ENCODE peak calls at places on chromosome 6, in four cellular contexts. V is endothelial cell; T is CD8-positive, alpha-beta T cell; U is fibroblast of the aortic adventitia. D is an unnamed sample.

GRCh38 chr6:147156799-147157382 is 47.3 kb upstream of the STXBP5 start:
- DNase-seq in V (no peak), U (peak; percentile 25), T (no peak), D (no peak)

GRCh38 chr6:108764580-108764950 is 83.7 kb upstream of the ARMC2 start:
- DNase-seq in T (no peak), U (no peak), V (no peak), D (no peak)

GRCh38 chr6:335572-335971 is 43.3 kb downstream of the DUSP22 start:
- DNase-seq in V (no peak), T (no peak), U (no peak), D (no peak)

GRCh38 chr6:143099647-143100046 is 39.0 kb downstream of the AIG1 start:
- DNase-seq in U (no peak), V (no peak), T (no peak), D (no peak)

GRCh38 chr6:43916924-43917877 is 147.2 kb downstream of the VEGFA start:
- DNase-seq in V (no peak), T (no peak), U (peak; percentile 21), D (no peak)

GRCh38 chr6:15265787-15266186 is 19.9 kb downstream of the JARID2 start:
- DNase-seq in U (no peak), T (no peak), V (no peak), D (no peak)

GRCh38 chr6:124368131-124368530 is 564.5 kb downstream of the NKAIN2 start:
- DNase-seq in T (no peak), V (no peak), U (no peak), D (no peak)

GRCh38 chr6:45378324-45378926 is 691 bp upstream of the SUPT3H start:
- DNase-seq in V (no peak), T (peak; percentile 25), U (no peak), D (no peak)

GRCh38 chr6:44064089-44064947 is 62.9 kb downstream of the MRPL14 start:
- DNase-seq in T (no peak), V (no peak), U (peak; percentile 98), D (no peak)

GRCh38 chr6:39044181-39044580 is 4.4 kb upstream of the GLP1R start:
- DNase-seq in V (no peak), T (no peak), U (no peak), D (no peak)
- TF ChIP-seq CTCF in V (no peak), T (no peak), U (no peak), D (no peak)

DNA sequence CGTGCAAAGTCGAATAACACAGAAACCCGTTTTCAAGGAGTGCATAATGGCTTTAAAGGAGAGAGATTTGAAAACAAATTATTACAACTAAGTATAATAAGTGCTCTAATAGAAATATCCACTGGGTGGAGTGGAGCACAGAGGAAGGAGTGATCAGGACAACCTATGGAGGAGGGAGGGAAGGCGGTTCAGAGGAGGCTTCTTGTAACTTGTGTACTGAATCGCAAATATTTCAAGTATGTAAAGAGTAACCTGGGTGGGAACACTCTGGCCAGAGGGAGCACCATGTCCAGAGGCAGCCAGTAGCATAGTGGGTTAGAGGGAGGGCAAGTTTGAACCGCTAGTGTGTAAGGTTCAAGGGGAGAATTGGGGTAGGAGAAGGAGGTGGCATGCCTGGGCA is 21.6 kb upstream of the TNFAIP3 start:
- DNase-seq in T (no peak), V (no peak), U (peak; percentile 68), D (no peak)
- TF ChIP-seq CTCF in T (no peak), V (no peak), U (peak; percentile 47), D (no peak)

GRCh38 chr6:118736351-118736750 is 85.0 kb upstream of the CEP85L start:
- DNase-seq in V (no peak), T (no peak), U (no peak), D (no peak)
- TF ChIP-seq CTCF in V (no peak), T (no peak), U (no peak), D (no peak)

GRCh38 chr6:154731296-154732218 is 1.7 kb upstream of the SCAF8 start:
- DNase-seq in V (no peak), U (no peak), T (no peak), D (no peak)
- TF ChIP-seq CTCF in V (no peak), U (no peak), T (no peak), D (no peak)